ENCODE peak calls at places on chromosome 22, in four cellular contexts. One of them, this sample, is unnamed.

GRCh38 chr22:23767673-23768548 is at the start of gene CHCHD10:
- DNase-seq in AG20443: peak; percentile 89
- DNase-seq in NCI-H460: no peak
- DNase-seq in heart left ventricle: peak; percentile 88
- DNase-seq in this sample: peak; percentile 35

GRCh38 chr22:48091060-48091650 is 1328.7 kb downstream of the TBC1D22A start:
- DNase-seq in AG20443: no peak
- DNase-seq in NCI-H460: no peak
- DNase-seq in heart left ventricle: no peak
- DNase-seq in this sample: peak; percentile 38

GRCh38 chr22:38243007-38243775 is 29.6 kb downstream of the TMEM184B start:
- DNase-seq in heart left ventricle: peak; percentile 54
- DNase-seq in NCI-H460: no peak
- DNase-seq in AG20443: no peak
- DNase-seq in this sample: no peak

GRCh38 chr22:29299136-29299900 is 7.1 kb upstream of the GAS2L1 start:
- DNase-seq in AG20443: no peak
- DNase-seq in heart left ventricle: no peak
- DNase-seq in NCI-H460: no peak
- DNase-seq in this sample: no peak

GRCh38 chr22:24066260-24066659 is 55.2 kb downstream of the CABIN1 start:
- DNase-seq in NCI-H460: no peak
- DNase-seq in AG20443: peak; percentile 36
- DNase-seq in heart left ventricle: peak; percentile 49
- DNase-seq in this sample: no peak

GRCh38 chr22:44403166-44403565 is 90.4 kb upstream of the SHISAL1 start:
- DNase-seq in AG20443: no peak
- DNase-seq in heart left ventricle: no peak
- DNase-seq in NCI-H460: no peak
- DNase-seq in this sample: peak; percentile 54

GRCh38 chr22:35301370-35301874 is 1.7 kb downstream of the TOM1 start:
- DNase-seq in heart left ventricle: no peak
- DNase-seq in AG20443: peak; percentile 91
- DNase-seq in NCI-H460: peak; percentile 84
- DNase-seq in this sample: peak; percentile 76

GRCh38 chr22:39815882-39816395 is 77.6 kb downstream of the ENTHD1 start:
- DNase-seq in AG20443: no peak
- DNase-seq in NCI-H460: no peak
- DNase-seq in heart left ventricle: no peak
- DNase-seq in this sample: no peak

GRCh38 chr22:23912293-23912903 is 18.2 kb downstream of the MIF start:
- DNase-seq in NCI-H460: no peak
- DNase-seq in AG20443: no peak
- DNase-seq in heart left ventricle: no peak
- DNase-seq in this sample: peak; percentile 30

GRCh38 chr22:39947488-39948216 is 12.5 kb upstream of the TMA7B start:
- DNase-seq in AG20443: no peak
- DNase-seq in heart left ventricle: no peak
- DNase-seq in NCI-H460: no peak
- DNase-seq in this sample: no peak

GRCh38 chr22:29268511-29269229 is 602 bp downstream of the EWSR1 start:
- DNase-seq in AG20443: peak; percentile 84
- DNase-seq in NCI-H460: no peak
- DNase-seq in heart left ventricle: peak; percentile 75
- DNase-seq in this sample: peak; percentile 74

This sample was measured in ascending aorta.